ENCODE peak calls at places on chromosome 19, in ten cellular contexts. R is BJ, F is astrocyte of the spinal cord, S is mammary epithelial cell, W is right lobe of liver, A is GM12864, Q is cardiac fibroblast, D is NB4, V is fibroblast of pulmonary artery, C is breast epithelium. P is an unnamed sample.

GRCh38 chr19:58569943-58570670 is 3.0 kb downstream of the MZF1 start:
- DNase-seq in D (peak), R (no peak), S (no peak), F (no peak), A (no peak), C (peak), Q (no peak), V (no peak), W (peak), P (no peak)

GRCh38 chr19:35353635-35354034 is 4.6 kb upstream of the FFAR3 start:
- DNase-seq in V (no peak), D (no peak), W (no peak), S (no peak), C (peak), A (no peak), F (no peak), R (no peak), Q (no peak), P (no peak)

GRCh38 chr19:46537136-46538097 is 41.8 kb upstream of the PNMA8B start:
- DNase-seq in W (peak), A (no peak), R (no peak), F (no peak), Q (peak), V (peak), S (peak), D (peak), C (no peak), P (no peak)

GRCh38 chr19:18389095-18389735 is 3.3 kb downstream of the GDF15 start:
- DNase-seq in V (no peak), F (no peak), R (no peak), S (no peak), W (no peak), D (no peak), A (no peak), C (no peak), Q (no peak), P (no peak)

GRCh38 chr19:36417752-36418286 is 625 bp downstream of the ZFP82 start:
- DNase-seq in R (no peak), V (no peak), S (no peak), W (peak), Q (no peak), F (no peak), A (no peak), C (no peak), D (no peak), P (no peak)

GRCh38 chr19:19817357-19817756 is 4.2 kb downstream of the ZNF506 start:
- DNase-seq in W (no peak), F (no peak), R (no peak), D (no peak), V (no peak), C (no peak), A (no peak), S (no peak), Q (no peak), P (no peak)

GRCh38 chr19:29766100-29766499 is 45.7 kb upstream of the CCNE1 start:
- DNase-seq in A (no peak), Q (no peak), D (no peak), F (no peak), C (no peak), R (no peak), S (no peak), W (no peak), V (no peak), P (no peak)

GRCh38 chr19:48490980-48491792 is 20.4 kb downstream of the LMTK3 start:
- DNase-seq in W (peak), A (no peak), C (no peak), F (no peak), V (no peak), Q (no peak), S (peak), R (no peak), D (peak), P (no peak)

GRCh38 chr19:48812094-48812929 is 1.5 kb upstream of the BCAT2 start:
- DNase-seq in S (peak), F (peak), W (peak), A (no peak), C (peak), D (peak), Q (peak), R (no peak), V (peak), P (no peak)

GRCh38 chr19:50475736-50476223 is 527 bp upstream of the EMC10 start:
- DNase-seq in Q (no peak), C (no peak), A (no peak), V (no peak), F (no peak), W (no peak), D (no peak), R (no peak), S (no peak), P (no peak)

GRCh38 chr19:13153627-13154240 is 3.5 kb downstream of the IER2 start:
- DNase-seq in A (no peak), F (peak), S (no peak), C (no peak), D (peak), W (peak), Q (peak), V (peak), R (no peak), P (no peak)

GRCh38 chr19:18743281-18743825 is 47.8 kb downstream of the COMP start:
- DNase-seq in V (peak), A (no peak), C (no peak), Q (no peak), S (no peak), R (no peak), W (peak), D (no peak), F (peak), P (no peak)

GRCh38 chr19:35389192-35389861 is 18.5 kb downstream of the GPR42 start:
- DNase-seq in C (no peak), A (no peak), W (no peak), V (no peak), Q (no peak), S (no peak), F (no peak), R (no peak), D (no peak), P (no peak)

GRCh38 chr19:10817291-10818038 is 18.5 kb downstream of the TMED1 start:
- DNase-seq in A (no peak), V (peak), Q (peak), S (no peak), D (no peak), R (peak), W (no peak), F (peak), C (no peak), P (no peak)

GRCh38 chr19:13024126-13024957 is 29.1 kb downstream of the NFIX start:
- DNase-seq in A (no peak), C (no peak), R (no peak), W (no peak), S (peak), Q (no peak), F (no peak), V (peak), D (no peak), P (no peak)

GRCh38 chr19:17327654-17328516 is 6.8 kb downstream of the ANO8 start:
- DNase-seq in V (peak), D (peak), F (no peak), A (no peak), Q (no peak), S (peak), C (peak), R (no peak), W (no peak), P (no peak)

GRCh38 chr19:12543855-12544254 is 7.4 kb downstream of the ZNF564 start:
- DNase-seq in V (peak), W (no peak), R (no peak), Q (peak), C (no peak), F (no peak), D (peak), S (peak), A (no peak), P (no peak)

GRCh38 chr19:11091343-11092153 is 2.3 kb downstream of the LDLR start:
- DNase-seq in W (peak), C (peak), V (peak), S (peak), Q (peak), F (peak), A (no peak), R (peak), D (peak), P (peak)

GRCh38 chr19:49407079-49407478 is 16.2 kb downstream of the PTH2 start:
- DNase-seq in V (no peak), F (no peak), S (no peak), Q (no peak), R (no peak), A (no peak), C (no peak), W (no peak), D (no peak), P (no peak)

GRCh38 chr19:4676955-4677731 is 7.0 kb upstream of the MYDGF start:
- DNase-seq in C (no peak), S (no peak), V (peak), Q (peak), W (no peak), F (peak), D (peak), A (no peak), R (no peak), P (no peak)

GRCh38 chr19:15197275-15198005 is 3.4 kb downstream of the NOTCH3 start:
- DNase-seq in R (no peak), C (no peak), Q (peak), D (peak), F (no peak), S (no peak), A (no peak), V (peak), W (no peak), P (no peak)

GRCh38 chr19:12603714-12604113 is 6.9 kb downstream of the ZNF490 start:
- DNase-seq in S (no peak), W (no peak), V (no peak), R (no peak), D (no peak), C (no peak), Q (no peak), A (peak), F (peak), P (no peak)

GRCh38 chr19:12330340-12330739 is 3.1 kb downstream of the ZNF563 start:
- DNase-seq in D (no peak), Q (no peak), V (no peak), F (no peak), A (no peak), W (no peak), R (no peak), S (no peak), C (no peak), P (no peak)

GRCh38 chr19:1910169-1910568 is 5.0 kb downstream of the ADAT3 start:
- DNase-seq in C (no peak), F (no peak), S (no peak), W (no peak), V (peak), D (no peak), Q (peak), R (no peak), A (no peak), P (no peak)

GRCh38 chr19:4567584-4568071 is 8.1 kb upstream of the SEMA6B start:
- DNase-seq in A (no peak), V (peak), S (no peak), W (peak), D (peak), F (peak), R (no peak), Q (peak), C (peak), P (no peak)

GRCh38 chr19:35911790-35912189 is 3.7 kb upstream of the TYROBP start:
- DNase-seq in A (no peak), V (no peak), S (peak), C (peak), D (no peak), F (no peak), Q (no peak), R (no peak), W (peak), P (peak)

GRCh38 chr19:1457892-1458291 is 8.0 kb downstream of the APC2 start:
- DNase-seq in F (no peak), Q (no peak), W (no peak), V (no peak), C (no peak), D (no peak), S (no peak), A (no peak), R (no peak), P (no peak)

GRCh38 chr19:51181913-51182419 is 39.9 kb downstream of the SIGLEC7 start:
- DNase-seq in D (peak), V (no peak), A (no peak), W (no peak), R (no peak), F (no peak), S (no peak), Q (no peak), C (no peak), P (no peak)

GRCh38 chr19:39413903-39414608 is 1.6 kb downstream of the PLEKHG2 start:
- DNase-seq in A (no peak), C (no peak), V (no peak), Q (no peak), W (no peak), F (no peak), S (no peak), R (no peak), D (no peak), P (no peak)

GRCh38 chr19:39303373-39304184 is 7.4 kb downstream of the IFNL1 start:
- DNase-seq in C (no peak), F (no peak), S (no peak), D (no peak), A (no peak), Q (no peak), W (no peak), V (no peak), R (no peak), P (no peak)

GRCh38 chr19:19821366-19822147 is at the start of gene ZNF506:
- DNase-seq in V (peak), Q (peak), S (peak), D (peak), A (peak), F (peak), W (peak), R (peak), C (peak), P (peak)

GRCh38 chr19:3243851-3244700 is 19.6 kb downstream of the CELF5 start:
- DNase-seq in F (peak), R (no peak), C (no peak), V (peak), S (peak), D (peak), W (no peak), Q (peak), A (no peak), P (no peak)

GRCh38 chr19:43470288-43470687 is 4.9 kb upstream of the LYPD3 start:
- DNase-seq in A (no peak), W (no peak), V (no peak), S (peak), F (peak), C (no peak), D (no peak), R (peak), Q (peak), P (no peak)

GRCh38 chr19:10112037-10112751 is 701 bp downstream of the P2RY11 start:
- DNase-seq in F (no peak), C (no peak), Q (peak), D (peak), V (no peak), R (no peak), A (no peak), S (no peak), W (no peak), P (no peak)

DNA sequence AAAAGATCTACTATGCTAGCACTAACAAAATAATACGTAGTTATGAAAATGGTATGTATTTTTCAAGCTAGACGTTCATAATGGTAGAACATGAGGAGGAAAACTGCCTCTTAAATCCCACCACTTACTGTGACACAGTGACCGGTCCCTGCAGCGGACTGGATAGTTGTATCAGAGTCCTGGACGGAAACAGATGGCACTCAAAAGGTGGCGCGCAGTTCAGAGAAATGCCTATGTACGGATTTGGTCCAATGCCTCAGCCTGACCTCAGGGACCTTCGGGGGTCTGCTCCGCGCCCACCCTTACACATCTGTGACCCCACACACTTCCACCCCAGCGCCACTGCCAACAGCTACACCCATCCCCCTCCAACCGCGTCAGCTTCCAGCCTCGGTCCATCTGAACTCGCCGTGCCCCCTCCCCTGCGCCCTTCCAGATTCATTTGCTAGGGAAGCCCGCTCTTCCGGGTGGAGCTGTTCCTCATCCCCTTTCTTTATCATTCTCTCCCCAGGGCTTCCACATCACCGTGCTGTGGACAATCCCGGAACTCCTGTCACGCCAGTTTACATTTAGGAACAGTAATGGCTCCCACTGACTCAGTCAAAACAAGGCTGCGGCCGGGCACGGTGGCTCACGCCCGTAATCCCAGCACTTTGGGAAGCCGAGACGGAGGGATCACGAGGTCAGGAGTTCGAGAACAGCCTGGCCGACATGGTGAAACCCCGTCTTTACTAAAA is 794 bp upstream of the LENG8 start:
- DNase-seq in W (peak), D (peak), Q (peak), V (peak), A (no peak), R (no peak), S (peak), F (peak), C (no peak), P (no peak)
- TF ChIP-seq CTCF in W (no peak), D (no peak), Q (no peak), V (no peak), A (no peak), R (peak), S (no peak), F (peak), C (no peak), P (no peak)

DNA sequence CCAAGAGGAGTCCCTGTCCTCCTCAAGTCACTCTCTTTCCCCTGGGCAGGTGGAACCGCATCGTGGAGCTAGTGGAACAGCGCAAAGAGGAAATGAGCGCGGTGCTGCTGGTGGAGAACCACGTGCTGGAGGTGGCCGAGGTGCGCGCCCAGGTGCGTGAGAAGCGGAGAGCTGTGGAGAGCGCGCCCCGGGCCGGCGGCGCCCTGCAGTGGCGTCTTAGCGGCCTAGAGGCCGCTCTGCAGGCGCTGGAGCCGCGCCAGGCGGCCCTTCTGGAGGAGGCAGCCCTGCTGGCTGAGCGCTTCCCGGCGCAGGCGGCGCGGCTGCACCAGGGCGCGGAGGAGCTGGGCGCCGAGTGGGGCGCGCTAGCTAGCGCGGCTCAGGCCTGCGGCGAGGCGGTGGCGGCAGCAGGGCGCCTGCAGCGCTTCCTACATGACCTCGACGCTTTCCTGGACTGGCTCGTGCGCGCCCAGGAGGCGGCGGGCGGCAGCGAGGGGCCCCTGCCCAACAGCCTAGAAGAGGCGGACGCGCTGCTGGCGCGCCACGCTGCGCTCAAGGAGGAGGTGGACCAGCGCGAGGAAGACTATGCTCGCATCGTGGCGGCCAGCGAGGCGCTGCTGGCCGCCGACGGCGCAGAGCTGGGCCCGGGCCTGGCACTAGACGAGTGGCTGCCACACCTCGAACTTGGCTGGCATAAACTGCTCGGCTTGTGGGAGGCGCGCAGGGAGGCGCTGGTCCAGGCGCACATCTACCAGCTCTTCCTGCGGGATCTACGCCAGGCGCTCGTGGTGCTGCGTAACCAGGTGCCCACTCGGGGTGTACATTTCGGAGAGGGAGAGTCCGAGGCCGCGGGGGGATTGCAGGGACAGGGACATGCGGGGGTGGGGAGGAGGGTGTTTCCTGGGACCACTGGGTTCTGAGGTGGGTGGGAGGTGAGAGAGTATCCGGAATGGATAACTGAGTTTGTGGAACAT is 52.8 kb downstream of the SPTBN4 start:
- DNase-seq in C (no peak), S (peak), F (no peak), V (peak), R (no peak), A (no peak), W (no peak), D (no peak), Q (peak), P (no peak)
- H3K4me3 ChIP-seq in C (no peak), S (no peak), F (no peak), V (no peak), R (no peak), A (no peak), W (no peak), D (no peak), Q (no peak), P (no peak)

GRCh38 chr19:56069642-56070041 is 51.5 kb downstream of the ZNF787 start:
- DNase-seq in D (no peak), W (no peak), Q (no peak), A (no peak), F (no peak), R (no peak), S (no peak), V (no peak), C (no peak), P (no peak)

GRCh38 chr19:56076413-56076998 is 44.6 kb downstream of the ZNF787 start:
- DNase-seq in V (peak), S (peak), A (no peak), Q (peak), F (peak), C (no peak), W (peak), R (no peak), D (peak), P (no peak)

GRCh38 chr19:56066152-56067023 is 54.7 kb downstream of the ZNF787 start:
- DNase-seq in R (no peak), A (no peak), F (peak), C (peak), D (peak), V (peak), S (peak), W (peak), Q (peak), P (no peak)

DNA sequence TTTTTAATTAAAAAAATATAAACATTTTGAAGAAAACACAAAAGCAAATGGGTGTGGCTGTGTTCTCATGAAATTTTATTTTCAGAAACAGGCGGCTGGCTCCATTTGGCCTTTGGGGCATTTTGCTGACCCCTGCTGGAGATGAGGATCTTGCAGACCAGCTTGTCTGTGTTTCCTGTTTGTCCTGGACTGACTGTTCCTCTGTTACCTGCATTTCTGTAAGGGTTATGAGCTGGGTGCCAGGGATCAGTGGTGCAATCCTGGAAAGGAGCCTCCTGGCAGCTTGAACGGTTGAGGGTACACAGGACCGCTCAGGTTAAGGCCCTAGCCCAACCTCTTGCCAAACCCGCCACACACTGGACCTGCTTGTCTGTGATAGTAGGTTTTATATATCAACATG is 49.9 kb downstream of the ZNF787 start:
- DNase-seq in W (peak), Q (peak), S (no peak), A (no peak), C (no peak), F (no peak), R (no peak), V (no peak), D (peak), P (no peak)
- TF ChIP-seq CTCF in W (peak), Q (peak), S (peak), A (peak), C (no peak), F (no peak), R (peak), V (peak), D (peak), P (peak)

DNA sequence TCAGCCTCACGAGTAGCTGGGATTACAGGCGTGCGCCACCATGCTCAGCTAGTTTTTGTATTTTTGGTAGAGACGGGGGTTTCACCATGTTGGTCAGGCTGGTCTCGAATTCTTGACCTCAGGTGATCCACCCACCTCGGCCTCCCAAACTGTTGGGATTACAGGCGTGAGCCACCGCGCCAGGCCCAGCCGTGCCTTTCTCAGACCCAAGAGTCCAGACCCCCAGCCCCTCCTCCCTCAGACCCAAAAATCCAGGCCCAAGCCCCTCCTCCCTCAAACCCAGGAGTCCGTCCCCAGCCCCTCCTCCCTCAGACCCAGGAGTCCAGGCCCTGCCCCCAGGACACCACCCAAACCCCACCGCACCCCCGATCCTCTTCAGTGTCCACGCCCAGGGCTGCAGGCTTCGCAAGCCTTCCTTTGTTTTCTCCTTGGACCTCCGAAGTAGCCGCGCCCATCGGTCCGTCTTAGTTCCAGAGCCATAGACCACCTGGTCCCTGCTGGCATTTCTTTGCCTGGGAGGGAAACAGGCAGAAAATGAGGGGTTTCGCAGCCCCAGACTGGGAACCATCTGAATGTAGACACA is 3.7 kb downstream of the TMC4 start:
- DNase-seq in R (no peak), W (no peak), C (no peak), D (no peak), S (no peak), F (no peak), Q (no peak), V (no peak), A (no peak), P (no peak)
- H3K4me3 ChIP-seq in R (no peak), W (no peak), C (no peak), D (no peak), S (no peak), F (no peak), Q (no peak), V (no peak), A (no peak), P (no peak)